ENCODE peak calls at places on chromosome 9, in eight cellular contexts. One of them, this sample, is unnamed.

GRCh38 chr9:113851860-113852259 is 24.2 kb upstream of the ZNF618 start:
- DNase-seq in HCT116: no peak
- DNase-seq in ovary: no peak
- DNase-seq in caudate nucleus: no peak
- DNase-seq in esophagus squamous epithelium: no peak
- DNase-seq in naive thymus-derived CD4-positive, alpha-beta T cell: no peak
- DNase-seq in CD4-positive, alpha-beta T cell: no peak
- DNase-seq in suprapubic skin: no peak
- DNase-seq in this sample: no peak

GRCh38 chr9:111096051-111096450 is 57.8 kb upstream of the LPAR1 start:
- DNase-seq in naive thymus-derived CD4-positive, alpha-beta T cell: no peak
- DNase-seq in ovary: no peak
- DNase-seq in caudate nucleus: no peak
- DNase-seq in HCT116: no peak
- DNase-seq in CD4-positive, alpha-beta T cell: no peak
- DNase-seq in suprapubic skin: no peak
- DNase-seq in esophagus squamous epithelium: no peak
- DNase-seq in this sample: no peak

GRCh38 chr9:4670591-4670990 is 4.3 kb upstream of the SPATA6L start:
- DNase-seq in HCT116: no peak
- DNase-seq in caudate nucleus: no peak
- DNase-seq in esophagus squamous epithelium: no peak
- DNase-seq in CD4-positive, alpha-beta T cell: no peak
- DNase-seq in naive thymus-derived CD4-positive, alpha-beta T cell: no peak
- DNase-seq in ovary: no peak
- DNase-seq in suprapubic skin: no peak
- DNase-seq in this sample: no peak

GRCh38 chr9:132798817-132799790 is 79.0 kb downstream of the AK8 start:
- DNase-seq in HCT116: no peak
- DNase-seq in naive thymus-derived CD4-positive, alpha-beta T cell: no peak
- DNase-seq in CD4-positive, alpha-beta T cell: no peak
- DNase-seq in ovary: no peak
- DNase-seq in caudate nucleus: no peak
- DNase-seq in esophagus squamous epithelium: no peak
- DNase-seq in suprapubic skin: no peak
- DNase-seq in this sample: no peak

GRCh38 chr9:133773889-133774655 is 35.9 kb upstream of the SARDH start:
- DNase-seq in caudate nucleus: no peak
- DNase-seq in suprapubic skin: no peak
- DNase-seq in CD4-positive, alpha-beta T cell: no peak
- DNase-seq in ovary: no peak
- DNase-seq in esophagus squamous epithelium: no peak
- DNase-seq in naive thymus-derived CD4-positive, alpha-beta T cell: no peak
- DNase-seq in HCT116: no peak
- DNase-seq in this sample: no peak

GRCh38 chr9:12785941-12786340 is 11.1 kb downstream of the LURAP1L start:
- DNase-seq in naive thymus-derived CD4-positive, alpha-beta T cell: no peak
- DNase-seq in CD4-positive, alpha-beta T cell: no peak
- DNase-seq in esophagus squamous epithelium: no peak
- DNase-seq in suprapubic skin: no peak
- DNase-seq in HCT116: no peak
- DNase-seq in caudate nucleus: no peak
- DNase-seq in ovary: no peak
- DNase-seq in this sample: no peak

GRCh38 chr9:135060461-135061116 is 26.9 kb upstream of the OLFM1 start:
- DNase-seq in HCT116: no peak
- DNase-seq in caudate nucleus: no peak
- DNase-seq in naive thymus-derived CD4-positive, alpha-beta T cell: no peak
- DNase-seq in suprapubic skin: peak
- DNase-seq in CD4-positive, alpha-beta T cell: no peak
- DNase-seq in esophagus squamous epithelium: no peak
- DNase-seq in ovary: no peak
- DNase-seq in this sample: peak

GRCh38 chr9:100221538-100221937 is 122.5 kb downstream of the INVS start:
- DNase-seq in suprapubic skin: no peak
- DNase-seq in naive thymus-derived CD4-positive, alpha-beta T cell: no peak
- DNase-seq in esophagus squamous epithelium: no peak
- DNase-seq in HCT116: no peak
- DNase-seq in caudate nucleus: no peak
- DNase-seq in CD4-positive, alpha-beta T cell: no peak
- DNase-seq in ovary: no peak
- DNase-seq in this sample: no peak

GRCh38 chr9:128636024-128636390 is 20.6 kb downstream of the DYNC2I2 start:
- DNase-seq in suprapubic skin: no peak
- DNase-seq in HCT116: no peak
- DNase-seq in esophagus squamous epithelium: no peak
- DNase-seq in CD4-positive, alpha-beta T cell: no peak
- DNase-seq in naive thymus-derived CD4-positive, alpha-beta T cell: no peak
- DNase-seq in ovary: peak
- DNase-seq in caudate nucleus: no peak
- DNase-seq in this sample: peak

GRCh38 chr9:92718086-92719001 is 46.3 kb downstream of the BICD2 start:
- DNase-seq in caudate nucleus: no peak
- DNase-seq in CD4-positive, alpha-beta T cell: no peak
- DNase-seq in naive thymus-derived CD4-positive, alpha-beta T cell: no peak
- DNase-seq in HCT116: no peak
- DNase-seq in ovary: no peak
- DNase-seq in esophagus squamous epithelium: no peak
- DNase-seq in suprapubic skin: peak
- DNase-seq in this sample: no peak

GRCh38 chr9:33165263-33166151 is 1.6 kb downstream of the B4GALT1 start:
- DNase-seq in CD4-positive, alpha-beta T cell: no peak
- DNase-seq in HCT116: no peak
- DNase-seq in caudate nucleus: no peak
- DNase-seq in ovary: peak
- DNase-seq in esophagus squamous epithelium: no peak
- DNase-seq in naive thymus-derived CD4-positive, alpha-beta T cell: no peak
- DNase-seq in suprapubic skin: no peak
- DNase-seq in this sample: peak

GRCh38 chr9:2302606-2303005 is 287.5 kb downstream of the SMARCA2 start:
- DNase-seq in ovary: no peak
- DNase-seq in esophagus squamous epithelium: no peak
- DNase-seq in HCT116: no peak
- DNase-seq in naive thymus-derived CD4-positive, alpha-beta T cell: no peak
- DNase-seq in CD4-positive, alpha-beta T cell: no peak
- DNase-seq in caudate nucleus: no peak
- DNase-seq in suprapubic skin: no peak
- DNase-seq in this sample: no peak

GRCh38 chr9:25003686-25004085 is 458.0 kb upstream of the IZUMO3 start:
- DNase-seq in ovary: no peak
- DNase-seq in esophagus squamous epithelium: no peak
- DNase-seq in caudate nucleus: no peak
- DNase-seq in suprapubic skin: no peak
- DNase-seq in HCT116: no peak
- DNase-seq in CD4-positive, alpha-beta T cell: no peak
- DNase-seq in naive thymus-derived CD4-positive, alpha-beta T cell: no peak
- DNase-seq in this sample: no peak

GRCh38 chr9:127794001-127794791 is 8.4 kb downstream of the CDK9 start:
- DNase-seq in ovary: no peak
- DNase-seq in caudate nucleus: no peak
- DNase-seq in HCT116: no peak
- DNase-seq in naive thymus-derived CD4-positive, alpha-beta T cell: no peak
- DNase-seq in esophagus squamous epithelium: no peak
- DNase-seq in CD4-positive, alpha-beta T cell: no peak
- DNase-seq in suprapubic skin: no peak
- DNase-seq in this sample: no peak

GRCh38 chr9:97857603-97858392 is 4.8 kb downstream of the FOXE1 start:
- DNase-seq in suprapubic skin: no peak
- DNase-seq in naive thymus-derived CD4-positive, alpha-beta T cell: no peak
- DNase-seq in CD4-positive, alpha-beta T cell: no peak
- DNase-seq in HCT116: no peak
- DNase-seq in caudate nucleus: no peak
- DNase-seq in ovary: no peak
- DNase-seq in esophagus squamous epithelium: no peak
- DNase-seq in this sample: no peak

GRCh38 chr9:124332321-124332720 is 74.6 kb downstream of the NEK6 start:
- DNase-seq in caudate nucleus: no peak
- DNase-seq in ovary: no peak
- DNase-seq in naive thymus-derived CD4-positive, alpha-beta T cell: no peak
- DNase-seq in CD4-positive, alpha-beta T cell: no peak
- DNase-seq in suprapubic skin: no peak
- DNase-seq in esophagus squamous epithelium: no peak
- DNase-seq in HCT116: no peak
- DNase-seq in this sample: no peak

GRCh38 chr9:2622361-2623045 is 916 bp downstream of the VLDLR start:
- DNase-seq in HCT116: no peak
- DNase-seq in caudate nucleus: no peak
- DNase-seq in ovary: peak
- DNase-seq in CD4-positive, alpha-beta T cell: no peak
- DNase-seq in naive thymus-derived CD4-positive, alpha-beta T cell: no peak
- DNase-seq in esophagus squamous epithelium: no peak
- DNase-seq in suprapubic skin: peak
- DNase-seq in this sample: no peak

GRCh38 chr9:87283585-87283984 is 214.1 kb upstream of the DAPK1 start:
- DNase-seq in CD4-positive, alpha-beta T cell: no peak
- DNase-seq in ovary: no peak
- DNase-seq in caudate nucleus: no peak
- DNase-seq in esophagus squamous epithelium: no peak
- DNase-seq in naive thymus-derived CD4-positive, alpha-beta T cell: no peak
- DNase-seq in HCT116: no peak
- DNase-seq in suprapubic skin: no peak
- DNase-seq in this sample: no peak

GRCh38 chr9:87277346-87277745 is 220.3 kb upstream of the DAPK1 start:
- DNase-seq in naive thymus-derived CD4-positive, alpha-beta T cell: no peak
- DNase-seq in esophagus squamous epithelium: no peak
- DNase-seq in HCT116: no peak
- DNase-seq in ovary: no peak
- DNase-seq in CD4-positive, alpha-beta T cell: no peak
- DNase-seq in caudate nucleus: no peak
- DNase-seq in suprapubic skin: no peak
- DNase-seq in this sample: no peak

GRCh38 chr9:87282477-87282991 is 215.1 kb upstream of the DAPK1 start:
- DNase-seq in HCT116: no peak
- DNase-seq in caudate nucleus: no peak
- DNase-seq in suprapubic skin: no peak
- DNase-seq in esophagus squamous epithelium: no peak
- DNase-seq in ovary: no peak
- DNase-seq in CD4-positive, alpha-beta T cell: no peak
- DNase-seq in naive thymus-derived CD4-positive, alpha-beta T cell: no peak
- DNase-seq in this sample: no peak

GRCh38 chr9:87278971-87279731 is 218.5 kb upstream of the DAPK1 start:
- DNase-seq in ovary: no peak
- DNase-seq in CD4-positive, alpha-beta T cell: no peak
- DNase-seq in naive thymus-derived CD4-positive, alpha-beta T cell: no peak
- DNase-seq in caudate nucleus: no peak
- DNase-seq in esophagus squamous epithelium: no peak
- DNase-seq in HCT116: no peak
- DNase-seq in suprapubic skin: no peak
- DNase-seq in this sample: no peak

DNA sequence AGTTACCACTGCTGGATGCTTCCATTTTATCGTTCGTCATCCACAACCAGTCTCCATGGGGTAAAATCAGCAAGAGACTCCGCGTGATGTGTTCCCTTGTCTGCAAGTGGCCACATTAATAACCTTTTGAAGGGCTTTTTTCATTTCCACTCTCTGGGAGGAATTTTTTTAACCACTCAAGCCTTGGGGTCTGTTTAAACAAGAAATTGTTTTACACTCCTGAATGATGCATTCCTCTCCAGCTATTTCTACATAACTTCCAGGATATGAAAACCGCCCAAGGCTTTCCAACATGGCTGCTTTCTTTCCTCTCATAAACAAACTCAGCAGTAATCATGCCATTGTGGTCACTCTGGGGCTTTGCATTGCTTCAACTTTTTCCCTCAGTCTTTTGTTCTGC is 217.2 kb upstream of the DAPK1 start:
- DNase-seq in suprapubic skin: no peak
- DNase-seq in naive thymus-derived CD4-positive, alpha-beta T cell: no peak
- DNase-seq in HCT116: no peak
- DNase-seq in ovary: no peak
- DNase-seq in esophagus squamous epithelium: no peak
- DNase-seq in caudate nucleus: no peak
- DNase-seq in CD4-positive, alpha-beta T cell: no peak
- DNase-seq in this sample: no peak
- H3K27ac ChIP-seq in suprapubic skin: no peak
- H3K27ac ChIP-seq in naive thymus-derived CD4-positive, alpha-beta T cell: no peak
- H3K27ac ChIP-seq in HCT116: no peak
- H3K27ac ChIP-seq in ovary: no peak
- H3K27ac ChIP-seq in esophagus squamous epithelium: no peak
- H3K27ac ChIP-seq in caudate nucleus: no peak
- H3K27ac ChIP-seq in CD4-positive, alpha-beta T cell: no peak
- H3K27ac ChIP-seq in this sample: no peak

GRCh38 chr9:16519001-16519400 is 351.5 kb downstream of the BNC2 start:
- DNase-seq in naive thymus-derived CD4-positive, alpha-beta T cell: no peak
- DNase-seq in ovary: no peak
- DNase-seq in CD4-positive, alpha-beta T cell: no peak
- DNase-seq in suprapubic skin: no peak
- DNase-seq in HCT116: no peak
- DNase-seq in esophagus squamous epithelium: no peak
- DNase-seq in caudate nucleus: no peak
- DNase-seq in this sample: no peak
- H3K27ac ChIP-seq in naive thymus-derived CD4-positive, alpha-beta T cell: no peak
- H3K27ac ChIP-seq in ovary: no peak
- H3K27ac ChIP-seq in CD4-positive, alpha-beta T cell: no peak
- H3K27ac ChIP-seq in suprapubic skin: no peak
- H3K27ac ChIP-seq in HCT116: no peak
- H3K27ac ChIP-seq in esophagus squamous epithelium: no peak
- H3K27ac ChIP-seq in caudate nucleus: no peak
- H3K27ac ChIP-seq in this sample: no peak

DNA sequence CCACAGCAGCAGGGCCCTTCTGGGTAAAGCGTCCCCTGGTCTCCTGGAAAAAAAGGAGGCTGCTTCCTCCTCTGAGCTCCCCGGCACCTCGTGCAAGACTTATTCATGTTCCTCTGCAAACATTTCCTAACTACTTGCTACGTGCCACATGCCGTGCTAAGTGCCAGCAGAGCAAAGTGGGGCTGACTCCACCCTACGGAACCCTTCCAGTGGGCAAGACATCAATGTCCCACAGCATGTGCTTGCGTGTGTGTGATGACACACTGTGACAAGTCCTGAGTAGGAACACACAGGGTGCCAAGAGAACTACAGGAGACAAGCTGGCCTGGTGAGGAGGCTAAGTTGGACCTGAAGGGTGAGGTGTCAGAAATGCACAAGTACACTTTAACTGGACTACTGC is 57.4 kb downstream of the SEMA4D start:
- DNase-seq in HCT116: no peak
- DNase-seq in naive thymus-derived CD4-positive, alpha-beta T cell: no peak
- DNase-seq in ovary: no peak
- DNase-seq in esophagus squamous epithelium: no peak
- DNase-seq in suprapubic skin: no peak
- DNase-seq in caudate nucleus: no peak
- DNase-seq in CD4-positive, alpha-beta T cell: no peak
- DNase-seq in this sample: no peak
- H3K27ac ChIP-seq in HCT116: no peak
- H3K27ac ChIP-seq in naive thymus-derived CD4-positive, alpha-beta T cell: peak
- H3K27ac ChIP-seq in ovary: no peak
- H3K27ac ChIP-seq in esophagus squamous epithelium: peak
- H3K27ac ChIP-seq in suprapubic skin: peak
- H3K27ac ChIP-seq in caudate nucleus: no peak
- H3K27ac ChIP-seq in CD4-positive, alpha-beta T cell: peak
- H3K27ac ChIP-seq in this sample: peak

DNA sequence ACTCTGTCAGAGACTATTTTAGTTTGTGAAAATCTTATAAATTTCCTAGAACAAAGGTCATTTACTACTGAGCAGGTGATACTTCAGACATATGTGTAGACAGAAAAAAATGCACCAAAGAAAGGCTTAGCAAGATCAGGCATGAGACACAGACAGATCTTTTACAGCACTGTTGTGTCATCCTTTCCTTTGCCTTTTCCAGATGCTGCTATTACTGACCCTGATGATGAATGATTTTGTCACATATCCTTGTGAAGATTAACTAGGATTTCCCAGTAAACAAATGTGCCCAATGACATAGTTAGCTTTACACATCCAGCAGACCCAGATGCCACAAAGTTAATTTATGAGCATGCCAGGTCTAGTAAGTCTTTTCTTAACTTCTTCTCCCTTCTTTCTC is 68.2 kb downstream of the DMRTA1 start:
- DNase-seq in suprapubic skin: no peak
- DNase-seq in ovary: no peak
- DNase-seq in caudate nucleus: no peak
- DNase-seq in HCT116: no peak
- DNase-seq in naive thymus-derived CD4-positive, alpha-beta T cell: no peak
- DNase-seq in esophagus squamous epithelium: no peak
- DNase-seq in CD4-positive, alpha-beta T cell: no peak
- DNase-seq in this sample: no peak
- H3K27ac ChIP-seq in suprapubic skin: no peak
- H3K27ac ChIP-seq in ovary: no peak
- H3K27ac ChIP-seq in caudate nucleus: no peak
- H3K27ac ChIP-seq in HCT116: no peak
- H3K27ac ChIP-seq in naive thymus-derived CD4-positive, alpha-beta T cell: no peak
- H3K27ac ChIP-seq in esophagus squamous epithelium: no peak
- H3K27ac ChIP-seq in CD4-positive, alpha-beta T cell: no peak
- H3K27ac ChIP-seq in this sample: no peak

This sample was measured in Peyer's patch.